ENCODE peak calls at places on chromosome 12, in five cellular contexts. Y is right cardiac atrium, A is RWPE2, B is body of pancreas, W is upper lobe of right lung. I is an unnamed sample. For H3K4me1, the result is how much of the 10 kb centered on the place peaks cover.

GRCh38 chr12:5796171-5797091 is 148.6 kb downstream of the ANO2 start:
- ATAC-seq in Y (peak), A (peak), B (peak), W (peak), I (no peak)

GRCh38 chr12:116783503-116784237 is 45.6 kb downstream of the RNFT2 start:
- ATAC-seq in Y (no peak), A (no peak), B (no peak), W (peak), I (no peak)

GRCh38 chr12:85036736-85037135 is 585 bp downstream of the LRRIQ1 start:
- ATAC-seq in Y (no peak), A (peak), B (no peak), W (no peak), I (no peak)

GRCh38 chr12:75706786-75707605 is 195.6 kb upstream of the KRR1 start:
- ATAC-seq in Y (no peak), A (peak), B (no peak), W (no peak), I (no peak)

GRCh38 chr12:107684990-107685359 is 624 bp upstream of the PWP1 start:
- ATAC-seq in Y (no peak), A (no peak), B (peak), W (peak), I (no peak)

GRCh38 chr12:25347716-25348261 is 97.1 kb upstream of the KRAS start:
- ATAC-seq in Y (no peak), A (no peak), B (no peak), W (no peak), I (no peak)

GRCh38 chr12:26032719-26033241 is 74.3 kb downstream of the RASSF8 start:
- ATAC-seq in Y (no peak), A (no peak), B (no peak), W (no peak), I (no peak)

GRCh38 chr12:21656931-21657335 is 709 bp downstream of the LDHB start:
- ATAC-seq in Y (peak), A (peak), B (peak), W (peak), I (peak)

GRCh38 chr12:75816892-75817291 is 214.7 kb downstream of the PHLDA1 start:
- ATAC-seq in Y (peak), A (peak), B (no peak), W (peak), I (no peak)

GRCh38 chr12:66176105-66176504 is 6.3 kb upstream of the TMBIM4 start:
- ATAC-seq in Y (peak), A (no peak), B (no peak), W (no peak), I (no peak)

GRCh38 chr12:91381309-91381804 is 198.7 kb upstream of the DCN start:
- ATAC-seq in Y (peak), A (peak), B (peak), W (peak), I (peak)

GRCh38 chr12:90995041-90995440 is 9.7 kb downstream of the EPYC start:
- ATAC-seq in Y (no peak), A (no peak), B (no peak), W (no peak), I (no peak)

GRCh38 chr12:67748761-67749075 is 100.2 kb downstream of the DYRK2 start:
- ATAC-seq in Y (no peak), A (peak), B (no peak), W (no peak), I (no peak)

GRCh38 chr12:103114296-103115055 is 157.0 kb downstream of the ASCL1 start:
- ATAC-seq in Y (no peak), A (no peak), B (no peak), W (no peak), I (no peak)

GRCh38 chr12:122859303-122860051 is 24.2 kb downstream of the HIP1R start:
- ATAC-seq in Y (no peak), A (no peak), B (peak), W (no peak), I (no peak)

GRCh38 chr12:58408516-58408915 is 467.1 kb downstream of the ATP23 start:
- ATAC-seq in Y (peak), A (no peak), B (no peak), W (no peak), I (peak)

GRCh38 chr12:111444314-111444705 is 38.6 kb downstream of the SH2B3 start:
- ATAC-seq in Y (no peak), A (no peak), B (no peak), W (no peak), I (no peak)

GRCh38 chr12:110906088-110906487 is 14.3 kb downstream of the MYL2 start:
- ATAC-seq in Y (no peak), A (no peak), B (no peak), W (no peak), I (no peak)

GRCh38 chr12:916240-916639 is 33.3 kb downstream of the RAD52 start:
- ATAC-seq in Y (peak), A (no peak), B (no peak), W (peak), I (no peak)

GRCh38 chr12:67765969-67766368 is 117.4 kb downstream of the DYRK2 start:
- ATAC-seq in Y (no peak), A (no peak), B (no peak), W (no peak), I (no peak)

GRCh38 chr12:96098631-96099030 is 63.2 kb upstream of the LTA4H start:
- ATAC-seq in Y (no peak), A (no peak), B (no peak), W (no peak), I (no peak)

GRCh38 chr12:52199294-52199920 is 7.6 kb upstream of the KRT80 start:
- ATAC-seq in Y (peak), A (no peak), B (no peak), W (no peak), I (no peak)

GRCh38 chr12:52195065-52195730 is 3.4 kb upstream of the KRT80 start:
- ATAC-seq in Y (no peak), A (no peak), B (no peak), W (no peak), I (no peak)

GRCh38 chr12:52198454-52199215 is 6.8 kb upstream of the KRT80 start:
- ATAC-seq in Y (peak), A (peak), B (no peak), W (peak), I (peak)

GRCh38 chr12:52200086-52200782 is 8.4 kb upstream of the KRT80 start:
- ATAC-seq in Y (no peak), A (no peak), B (no peak), W (no peak), I (no peak)

GRCh38 chr12:52197371-52198231 is 5.8 kb upstream of the KRT80 start:
- ATAC-seq in Y (peak), A (peak), B (peak), W (peak), I (peak)
- H3K4me1 ChIP-seq in Y (under half), A (under half), B (under half), W (under half), I (under half)

DNA sequence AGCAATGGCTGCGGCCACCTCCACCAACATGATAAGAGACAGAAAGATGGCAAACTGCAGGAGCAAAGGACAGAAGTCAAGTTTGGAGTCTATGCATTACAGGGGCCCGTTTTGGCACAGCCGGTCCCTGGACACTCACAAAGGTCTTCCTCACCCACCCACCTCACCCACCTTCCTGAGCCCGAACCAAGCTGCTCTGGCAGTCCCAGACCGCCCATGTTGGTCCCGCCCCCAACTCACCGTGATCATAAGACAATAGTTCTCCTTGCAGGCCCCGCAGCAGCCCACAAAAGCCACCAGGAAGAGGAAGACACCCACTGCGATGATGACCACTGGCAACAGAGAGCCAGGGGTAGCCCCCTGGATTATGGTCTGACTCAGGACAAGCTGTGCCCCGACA is 1.9 kb downstream of the CD63 start:
- ATAC-seq in Y (no peak), A (no peak), B (no peak), W (no peak), I (no peak)
- H3K4me1 ChIP-seq in Y (under half), A (under half), B (half or more), W (under half), I (half or more)

GRCh38 chr12:2259368-2259767 is 206.6 kb downstream of the CACNA1C start:
- ATAC-seq in Y (no peak), A (no peak), B (no peak), W (peak), I (no peak)
- H3K4me1 ChIP-seq in Y (under half), A (under half), B (under half), W (under half), I (under half)

DNA sequence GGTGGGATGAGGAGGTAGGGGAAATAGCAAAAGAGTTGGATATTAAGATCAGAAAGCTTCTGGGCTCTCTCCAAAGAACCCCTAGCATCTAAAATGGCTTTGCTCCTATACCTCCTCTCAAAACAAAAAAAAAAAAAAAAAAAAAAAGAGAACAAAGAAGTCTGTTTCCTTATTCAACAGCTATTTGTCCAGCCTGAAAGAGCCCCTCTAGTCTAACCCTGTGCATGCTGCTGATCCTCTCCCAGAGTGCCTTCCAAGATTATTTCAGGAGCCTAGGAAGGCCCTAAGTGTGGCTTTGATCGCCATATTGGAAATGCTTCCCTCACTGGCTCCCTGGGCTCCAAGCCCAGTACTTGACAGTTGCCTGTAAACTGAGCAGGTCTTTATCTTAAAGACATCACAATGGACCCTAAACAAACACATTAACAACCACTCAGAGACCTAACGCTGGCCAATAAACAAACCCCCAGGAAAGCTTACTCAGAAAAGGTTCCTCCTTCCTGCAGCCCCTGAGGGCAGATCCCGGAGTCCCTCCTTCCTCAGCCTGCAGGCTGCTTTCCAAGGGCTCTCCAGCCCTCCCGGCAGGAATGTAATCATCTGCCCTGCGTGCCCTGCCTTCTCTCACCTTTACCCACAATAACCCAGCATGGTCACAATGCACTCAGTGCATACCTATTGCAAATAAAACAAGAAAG is 17.4 kb upstream of the COL2A1 start:
- ATAC-seq in Y (no peak), A (peak), B (no peak), W (peak), I (no peak)
- H3K4me1 ChIP-seq in Y (under half), A (under half), B (under half), W (under half), I (under half)

GRCh38 chr12:120239776-120240494 is 25.6 kb downstream of the PXN start:
- ATAC-seq in Y (no peak), A (no peak), B (no peak), W (no peak), I (no peak)

GRCh38 chr12:120236124-120236398 is 29.5 kb downstream of the PXN start:
- ATAC-seq in Y (no peak), A (no peak), B (no peak), W (no peak), I (no peak)

GRCh38 chr12:120240495-120240833 is 25.1 kb downstream of the PXN start:
- ATAC-seq in Y (no peak), A (no peak), B (no peak), W (no peak), I (no peak)

GRCh38 chr12:120238839-120239445 is 26.6 kb downstream of the PXN start:
- ATAC-seq in Y (no peak), A (no peak), B (no peak), W (no peak), I (no peak)

GRCh38 chr12:120238224-120238616 is 27.3 kb downstream of the PXN start:
- ATAC-seq in Y (no peak), A (no peak), B (no peak), W (no peak), I (no peak)
- H3K4me1 ChIP-seq in Y (half or more), A (half or more), B (under half), W (half or more), I (half or more)